ENCODE peak calls at places on chromosomes 3 and 15, in five cellular contexts. D is GM12892, B is Panc1, T is spleen, N is transverse colon. I is an unnamed sample.

GRCh38 chr15:92011611-92012367 is 158.3 kb downstream of the SLCO3A1 start:
- DNase-seq in D (no peak), B (no peak), T (no peak), N (no peak), I (no peak)

GRCh38 chr15:33218071-33218491 is 23.6 kb upstream of the FMN1 start:
- DNase-seq in D (no peak), B (no peak), T (no peak), N (no peak), I (no peak)

GRCh38 chr3:2420919-2421318 is 322.3 kb downstream of the CNTN4 start:
- DNase-seq in D (no peak), B (no peak), T (no peak), N (no peak), I (no peak)

GRCh38 chr15:95663156-95663831 is 667.2 kb upstream of the NR2F2 start:
- DNase-seq in D (no peak), B (no peak), T (no peak), N (no peak), I (no peak)

GRCh38 chr15:57537951-57538506 is 53.7 kb upstream of the MYZAP start:
- DNase-seq in D (no peak), B (no peak), T (no peak), N (no peak), I (peak)

GRCh38 chr15:80953001-80953952 is 36.3 kb downstream of the MESD start:
- DNase-seq in D (no peak), B (no peak), T (no peak), N (no peak), I (no peak)

GRCh38 chr3:33360136-33360825 is 79.9 kb downstream of the UBP1 start:
- DNase-seq in D (no peak), B (peak), T (no peak), N (no peak), I (peak)

GRCh38 chr3:63911395-63911900 is 735 bp downstream of the SCAANT1 start:
- DNase-seq in D (no peak), B (no peak), T (no peak), N (no peak), I (no peak)

GRCh38 chr3:64766463-64766862 is 78.7 kb upstream of the ADAMTS9 start:
- DNase-seq in D (no peak), B (no peak), T (no peak), N (no peak), I (peak)

GRCh38 chr3:15305366-15305844 is 27.0 kb downstream of the SH3BP5 start:
- DNase-seq in D (no peak), B (no peak), T (no peak), N (no peak), I (peak)

GRCh38 chr15:57118013-57118799 is 199.8 kb downstream of the TCF12 start:
- DNase-seq in D (no peak), B (peak), T (no peak), N (no peak), I (peak)

DNA sequence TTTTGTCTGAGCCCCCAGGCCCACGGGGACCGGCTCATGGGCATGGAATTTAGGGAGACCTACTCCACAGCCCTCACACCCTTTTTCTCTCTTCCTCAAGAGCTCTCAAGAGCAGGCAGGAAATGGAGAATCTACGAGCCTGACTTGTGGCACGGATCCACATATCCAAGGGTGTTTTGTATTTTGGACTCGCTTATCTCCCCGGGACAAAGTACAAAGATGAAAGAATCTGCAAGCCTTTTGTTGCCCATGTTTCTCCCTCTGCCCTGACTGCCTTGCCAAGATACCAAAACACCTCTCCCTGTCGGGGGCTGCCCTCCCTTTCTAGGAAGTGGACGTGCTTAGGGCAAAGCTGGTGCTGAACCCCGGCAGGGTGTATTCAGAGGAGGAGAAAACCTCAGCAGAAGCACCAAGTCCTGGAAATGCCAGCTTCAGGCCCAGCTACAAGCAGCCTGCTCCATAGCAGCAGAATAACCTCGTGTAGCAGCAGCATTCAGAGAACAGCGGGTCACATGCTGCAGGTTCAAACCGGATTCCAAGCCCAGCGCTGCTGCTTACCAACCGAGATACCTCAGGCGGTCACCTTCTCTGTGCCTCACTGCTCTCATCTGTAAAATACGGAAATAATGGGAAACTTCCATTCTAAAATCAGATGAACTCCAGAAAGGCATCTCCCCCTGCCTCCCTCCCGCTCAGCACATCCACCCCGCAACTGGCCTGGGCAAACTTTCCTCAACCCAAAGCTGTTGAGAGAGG is 35.2 kb downstream of the DNASE1L3 start:
- DNase-seq in D (no peak), B (no peak), T (peak), N (peak), I (peak)
- TF ChIP-seq POLR2AphosphoS5 in D (no peak), B (peak), T (no peak), N (peak), I (no peak)

GRCh38 chr3:126835472-126836219 is 131.6 kb downstream of the CHCHD6 start:
- DNase-seq in D (no peak), B (no peak), T (no peak), N (no peak), I (no peak)
- TF ChIP-seq POLR2AphosphoS5 in D (no peak), B (no peak), T (no peak), N (no peak), I (no peak)

GRCh38 chr3:160566499-160566898 is 1.1 kb upstream of the KPNA4 start:
- DNase-seq in D (no peak), B (no peak), T (no peak), N (no peak), I (no peak)

GRCh38 chr3:160564949-160565441 is 376 bp downstream of the KPNA4 start:
- DNase-seq in D (peak), B (no peak), T (peak), N (peak), I (no peak)

GRCh38 chr3:160567774-160568173 is 2.4 kb upstream of the KPNA4 start:
- DNase-seq in D (no peak), B (no peak), T (peak), N (no peak), I (no peak)

GRCh38 chr3:160564205-160564922 is 1.0 kb downstream of the KPNA4 start:
- DNase-seq in D (no peak), B (no peak), T (no peak), N (peak), I (peak)

GRCh38 chr3:160565442-160566403 is at the start of gene KPNA4:
- DNase-seq in D (peak), B (peak), T (peak), N (peak), I (peak)
- TF ChIP-seq POLR2AphosphoS5 in D (peak), B (peak), T (peak), N (peak), I (peak)

DNA sequence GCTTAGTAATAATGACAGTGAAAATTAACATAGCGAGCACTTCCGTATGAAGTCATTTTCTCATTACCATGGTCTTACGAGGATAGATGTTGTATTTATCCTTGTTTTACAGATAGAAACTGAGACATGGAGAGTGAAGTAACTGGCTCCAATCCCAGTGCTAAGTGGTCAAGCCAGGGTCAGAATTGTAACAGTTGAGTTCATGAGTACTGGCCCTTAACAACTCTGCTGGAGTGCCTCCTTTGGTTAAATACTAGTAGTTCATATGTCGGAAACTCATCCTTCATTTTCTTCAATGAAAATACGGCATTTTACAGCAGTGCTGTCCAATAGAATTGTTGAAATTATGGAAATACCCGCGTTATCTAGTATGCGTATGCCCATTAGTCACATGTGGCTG is 32.4 kb downstream of the FNDC3B start:
- DNase-seq in D (no peak), B (no peak), T (no peak), N (no peak), I (no peak)
- TF ChIP-seq POLR2AphosphoS5 in D (no peak), B (no peak), T (no peak), N (no peak), I (no peak)

GRCh38 chr3:42489937-42490227 is 12.6 kb upstream of the VIPR1 start:
- DNase-seq in D (no peak), B (no peak), T (no peak), N (no peak), I (no peak)

GRCh38 chr3:42491876-42492507 is 10.5 kb upstream of the VIPR1 start:
- DNase-seq in D (no peak), B (no peak), T (no peak), N (no peak), I (no peak)

GRCh38 chr3:42489116-42489936 is 13.1 kb upstream of the VIPR1 start:
- DNase-seq in D (no peak), B (no peak), T (no peak), N (no peak), I (no peak)

GRCh38 chr3:42488687-42489086 is 13.8 kb upstream of the VIPR1 start:
- DNase-seq in D (no peak), B (no peak), T (no peak), N (no peak), I (no peak)

DNA sequence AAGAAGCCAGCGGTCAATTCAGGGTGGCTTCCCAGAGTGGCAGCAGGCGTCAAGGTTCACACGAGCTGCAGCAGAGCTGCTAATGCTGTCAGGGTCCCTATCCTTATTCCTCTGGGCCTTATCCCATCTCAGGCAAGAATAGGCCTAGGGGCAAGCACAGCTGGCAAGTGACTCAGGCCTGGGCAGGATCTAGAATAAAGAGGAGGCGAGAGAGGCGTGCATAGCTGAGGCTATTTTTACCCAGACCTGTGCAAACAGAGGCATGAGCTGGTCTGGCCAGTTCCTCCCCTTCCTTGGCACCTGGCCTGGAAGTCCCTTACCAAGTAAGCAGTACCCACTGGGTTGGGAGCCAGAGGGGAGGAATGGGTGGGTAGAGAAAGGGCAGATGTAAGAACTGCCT is 12.2 kb upstream of the VIPR1 start:
- DNase-seq in D (no peak), B (peak), T (no peak), N (peak), I (peak)
- TF ChIP-seq POLR2AphosphoS5 in D (no peak), B (no peak), T (no peak), N (peak), I (no peak)

DNA sequence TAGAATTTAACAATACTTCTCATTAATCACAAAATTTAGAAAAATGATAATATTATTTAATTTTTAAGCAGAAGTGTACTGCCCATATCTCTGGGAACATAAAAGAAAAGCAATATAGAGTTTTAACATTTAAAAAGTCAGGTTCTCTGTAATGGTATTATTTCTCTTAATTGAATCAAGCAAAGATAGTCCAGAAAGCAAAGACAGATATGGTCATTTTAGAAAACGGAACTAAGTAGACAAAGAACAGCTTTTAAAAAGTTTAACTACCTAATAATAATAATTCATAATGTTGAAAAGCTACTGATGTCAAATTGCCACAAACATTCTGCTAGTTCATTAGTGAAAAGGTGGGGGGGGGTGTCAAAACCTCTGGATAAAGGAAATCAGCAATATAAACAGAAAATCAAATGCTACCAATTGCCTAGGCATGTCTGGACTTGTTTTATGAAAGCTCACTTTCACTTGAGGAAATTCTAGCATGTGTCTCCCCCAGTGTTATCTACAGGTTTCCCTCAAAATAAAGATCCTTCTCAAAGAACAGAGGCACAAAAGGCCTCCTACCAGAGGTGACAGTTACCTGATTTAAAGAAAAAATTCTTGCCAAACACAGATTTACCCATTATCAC is 1.7 kb downstream of the ZMAT3 start:
- DNase-seq in D (no peak), B (no peak), T (no peak), N (no peak), I (peak)
- TF ChIP-seq POLR2AphosphoS5 in D (no peak), B (no peak), T (no peak), N (no peak), I (peak)

I was measured in endothelial cell of umbilical vein.